ENCODE peak calls at places on chromosome 20, in four cellular contexts. G is neural progenitor cell, L is GM23338, B is GM23248. U is an unnamed sample. For H3K4me1, the result is how much of the 10 kb centered on the place peaks cover.

GRCh38 chr20:47741669-47742345 is 43.5 kb downstream of the SULF2 start:
- DNase-seq in G (no peak), L (no peak), B (no peak), U (no peak)

GRCh38 chr20:38138086-38138777 is 26.8 kb downstream of the TGM2 start:
- DNase-seq in G (no peak), L (no peak), B (no peak), U (no peak)

GRCh38 chr20:46649965-46650542 is 1.2 kb downstream of the SLC13A3 start:
- DNase-seq in G (no peak), L (no peak), B (no peak), U (no peak)

GRCh38 chr20:47356526-47357295 is at the start of gene ZMYND8:
- DNase-seq in G (peak), L (peak), B (peak), U (peak)

GRCh38 chr20:52748235-52748950 is 223.8 kb upstream of the TSHZ2 start:
- DNase-seq in G (no peak), L (no peak), B (peak), U (no peak)

GRCh38 chr20:34708621-34709043 is 4.5 kb downstream of the TP53INP2 start:
- DNase-seq in G (peak), L (peak), B (peak), U (peak)

GRCh38 chr20:51021067-51022025 is 1.6 kb downstream of the KCNG1 start:
- DNase-seq in G (peak), L (peak), B (no peak), U (no peak)

GRCh38 chr20:13008761-13009681 is at the start of gene SPTLC3:
- DNase-seq in G (peak), L (peak), B (peak), U (peak)

GRCh38 chr20:47973519-47974233 is 188.4 kb upstream of the SULF2 start:
- DNase-seq in G (peak), L (peak), B (no peak), U (no peak)

GRCh38 chr20:57397004-57397692 is 6.0 kb downstream of the RBM38 start:
- DNase-seq in G (no peak), L (no peak), B (no peak), U (peak)
- H3K4me1 ChIP-seq in G (under half), L (under half), B (under half), U (half or more)

GRCh38 chr20:2986466-2986865 is 57.0 kb upstream of the GNRH2 start:
- DNase-seq in G (no peak), L (no peak), B (peak), U (no peak)

GRCh38 chr20:2983508-2983907 is 59.9 kb upstream of the GNRH2 start:
- DNase-seq in G (no peak), L (no peak), B (no peak), U (no peak)

GRCh38 chr20:2984028-2984501 is 59.4 kb upstream of the GNRH2 start:
- DNase-seq in G (no peak), L (no peak), B (peak), U (peak)

GRCh38 chr20:2981646-2982045 is 61.8 kb upstream of the GNRH2 start:
- DNase-seq in G (no peak), L (no peak), B (no peak), U (no peak)

DNA sequence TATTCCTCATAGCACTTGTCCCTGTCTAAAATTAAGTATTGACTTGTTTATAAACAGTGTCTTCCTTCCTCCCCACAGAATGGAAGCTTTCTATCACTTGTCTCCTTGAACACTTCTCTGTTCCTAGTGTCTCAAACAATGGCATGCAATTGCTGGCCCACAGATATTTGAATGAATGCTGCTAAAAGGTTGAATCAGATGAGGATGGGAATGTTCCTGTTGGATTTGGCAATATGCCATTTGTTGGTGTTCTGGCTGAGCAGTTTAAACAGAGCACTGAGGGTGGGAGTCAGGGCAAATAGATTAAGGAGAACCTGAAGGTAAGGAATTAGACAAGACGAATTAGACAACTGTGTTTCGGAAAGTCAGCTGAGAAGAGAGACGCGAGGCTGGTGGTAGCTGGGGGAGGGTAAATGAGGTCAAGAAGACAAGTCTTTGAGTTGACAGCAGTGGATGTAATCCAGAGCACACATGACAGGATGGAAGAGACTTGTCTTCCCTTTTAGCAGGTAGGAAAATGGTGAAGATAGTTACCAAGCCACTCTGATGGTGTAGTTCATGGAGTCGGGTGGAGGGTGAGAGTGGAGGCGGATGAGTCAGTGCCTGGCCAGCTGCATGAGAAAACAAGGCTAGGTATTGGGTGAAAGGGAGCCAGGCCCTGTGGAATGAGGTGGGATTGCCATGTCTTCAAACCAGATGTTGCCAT is 58.3 kb upstream of the GNRH2 start:
- DNase-seq in G (no peak), L (no peak), B (peak), U (no peak)
- TF ChIP-seq EZH2phosphoT487 in G (no peak), L (no peak), B (no peak), U (no peak)

GRCh38 chr20:20002101-20002998 is 14.8 kb upstream of the NAA20 start:
- DNase-seq in G (no peak), L (no peak), B (no peak), U (no peak)

GRCh38 chr20:19998990-19999705 is 18.0 kb upstream of the NAA20 start:
- DNase-seq in G (no peak), L (no peak), B (no peak), U (no peak)

GRCh38 chr20:20000223-20000968 is 16.8 kb upstream of the NAA20 start:
- DNase-seq in G (no peak), L (no peak), B (no peak), U (no peak)

GRCh38 chr20:20005381-20005780 is 11.8 kb upstream of the NAA20 start:
- DNase-seq in G (no peak), L (no peak), B (no peak), U (no peak)

DNA sequence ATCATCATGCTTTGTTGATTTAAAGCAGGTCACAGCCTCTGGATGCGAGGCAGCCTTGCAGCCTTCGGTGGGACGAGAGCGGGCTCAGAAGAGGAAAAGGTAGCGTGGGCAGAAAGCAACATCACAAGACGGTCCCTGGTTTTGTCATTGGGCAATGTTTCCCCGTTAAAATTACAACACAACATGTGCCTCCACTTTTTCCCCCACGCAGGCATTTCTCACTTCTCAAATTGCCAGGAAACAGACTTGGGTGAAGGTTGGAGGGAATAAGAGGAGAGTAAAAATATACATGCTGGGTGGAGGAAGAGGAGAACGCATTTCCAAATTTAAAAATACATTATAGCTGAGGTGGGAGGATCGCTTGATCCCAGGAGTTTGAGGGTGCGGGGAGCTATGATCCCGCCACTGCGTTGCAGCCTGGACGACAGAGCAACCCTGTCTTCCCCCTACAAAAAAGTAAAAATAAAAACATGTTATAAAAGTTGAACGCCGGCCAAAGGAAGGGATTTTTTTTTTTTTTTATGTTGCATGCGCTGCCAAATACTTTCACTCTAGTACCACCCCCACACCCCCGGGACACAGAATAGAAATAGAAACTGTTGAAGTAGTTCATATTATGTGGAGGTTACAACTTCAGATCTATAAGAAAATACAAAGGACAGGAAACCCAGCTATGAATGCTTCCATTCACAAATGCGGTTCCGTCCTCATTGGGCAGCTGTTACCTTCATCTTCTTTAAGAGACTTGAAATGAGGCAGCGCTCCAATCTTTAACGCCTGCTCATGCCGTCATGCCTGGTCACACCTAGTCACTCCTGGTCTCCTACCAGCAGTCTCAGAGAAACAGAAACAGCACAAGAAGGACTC is 13.8 kb upstream of the NAA20 start:
- DNase-seq in G (no peak), L (no peak), B (peak), U (no peak)
- H3K4me3 ChIP-seq in G (no peak), L (no peak), B (no peak), U (no peak)

DNA sequence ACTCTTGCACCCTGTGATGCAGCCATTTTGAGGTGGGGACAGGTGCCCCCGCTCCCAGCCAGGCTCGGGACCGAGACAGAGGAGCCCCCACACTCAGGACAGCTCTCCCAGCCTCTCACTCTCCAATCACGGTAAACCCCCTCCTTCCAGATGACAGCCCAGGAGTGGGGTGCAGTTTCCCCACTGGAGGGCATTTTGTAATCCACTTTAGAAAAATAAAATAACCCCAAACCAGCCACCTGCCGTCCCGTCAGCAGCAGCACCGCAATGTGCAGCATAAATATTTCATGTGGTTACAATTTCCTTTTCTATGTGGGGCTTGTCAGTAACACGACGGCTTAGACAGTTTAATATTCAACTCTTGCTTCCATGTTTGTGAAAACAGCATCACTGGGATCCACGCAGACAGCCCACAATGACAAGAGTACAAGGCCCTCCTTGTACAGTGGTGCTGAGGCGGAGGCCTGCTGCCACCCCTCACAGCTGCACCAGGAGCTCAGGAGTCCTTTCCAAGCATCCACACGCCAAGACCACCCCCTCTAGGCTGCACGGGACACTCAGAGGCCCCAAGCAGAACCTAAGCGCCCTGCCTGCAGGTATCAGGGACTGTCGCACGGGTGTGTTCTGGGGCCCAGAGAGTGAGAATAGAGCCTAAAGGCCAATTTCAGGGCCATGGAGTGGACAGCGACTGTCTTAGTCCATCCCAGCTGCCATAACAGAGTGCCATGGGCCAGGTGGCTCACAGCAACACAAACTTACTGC is 116.7 kb downstream of the JPH2 start:
- DNase-seq in G (no peak), L (no peak), B (no peak), U (no peak)
- H3K4me1 ChIP-seq in G (under half), L (under half), B (under half), U (under half)

GRCh38 chr20:3930265-3931206 is 41.3 kb downstream of the PANK2 start:
- DNase-seq in G (no peak), L (no peak), B (no peak), U (no peak)
- TF ChIP-seq EZH2phosphoT487 in G (no peak), L (no peak), B (no peak), U (no peak)

GRCh38 chr20:49985617-49986016 is 2.8 kb downstream of the SNAI1 start:
- DNase-seq in G (no peak), L (no peak), B (no peak), U (no peak)

GRCh38 chr20:49985157-49985556 is 2.4 kb downstream of the SNAI1 start:
- DNase-seq in G (no peak), L (no peak), B (peak), U (no peak)

GRCh38 chr20:49983123-49983847 is 505 bp downstream of the SNAI1 start:
- DNase-seq in G (peak), L (no peak), B (no peak), U (no peak)

GRCh38 chr20:49983848-49984408 is 1.1 kb downstream of the SNAI1 start:
- DNase-seq in G (no peak), L (no peak), B (peak), U (no peak)

GRCh38 chr20:49984426-49985153 is 1.8 kb downstream of the SNAI1 start:
- DNase-seq in G (no peak), L (no peak), B (peak), U (no peak)
- H3K4me3 ChIP-seq in G (no peak), L (peak), B (peak), U (no peak)

DNA sequence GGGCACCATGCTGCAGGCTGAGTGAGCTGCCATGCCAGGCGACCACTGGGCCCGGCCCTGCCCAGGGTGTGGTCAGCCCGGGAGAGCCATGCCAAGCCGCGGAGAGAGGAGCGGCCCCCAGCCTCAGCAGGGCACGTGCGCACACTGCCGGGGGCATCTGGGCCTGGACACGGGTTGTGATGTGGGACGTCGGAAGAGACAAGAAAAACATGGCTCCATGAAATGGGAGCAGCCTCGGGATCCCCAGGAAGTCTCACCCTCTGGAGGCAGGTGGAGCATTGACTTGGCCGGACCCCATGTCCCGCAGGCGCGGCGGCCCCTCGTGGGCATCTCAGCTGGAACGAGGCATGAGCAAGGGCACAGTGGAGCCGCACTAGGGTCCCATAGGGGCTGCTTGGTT is 16.8 kb upstream of the SLCO4A1 start:
- DNase-seq in G (no peak), L (no peak), B (no peak), U (no peak)
- H3K4me1 ChIP-seq in G (under half), L (under half), B (under half), U (half or more)

U was measured in OCI-LY7.